ENCODE peak calls at places on chromosome 18, in seven cellular contexts. E is colonic mucosa; S is OCI-LY7; L is CD8-positive, alpha-beta memory T cell; H is neuronal stem cell; W is IMR-90; Q is heart right ventricle. V is an unnamed sample. For H3K9me3, the result is how much of the 10 kb centered on the place peaks cover.

GRCh38 chr18:36903215-36903928 is 74.4 kb downstream of the KIAA1328 start:
- DNase-seq in E (no peak), W (peak), Q (no peak), S (no peak), H (no peak), L (no peak), V (no peak)

GRCh38 chr18:72866901-72867701 is 686 bp downstream of the NETO1 start:
- DNase-seq in E (no peak), S (no peak), W (no peak), Q (no peak), H (peak), L (no peak), V (no peak)

GRCh38 chr18:26482567-26482966 is 65.8 kb downstream of the KCTD1 start:
- DNase-seq in L (no peak), H (no peak), W (no peak), S (no peak), Q (no peak), E (no peak), V (no peak)

GRCh38 chr18:68922392-68922791 is 124.5 kb downstream of the CCDC102B start:
- DNase-seq in S (no peak), H (no peak), W (no peak), E (no peak), Q (no peak), L (no peak), V (no peak)

GRCh38 chr18:58349650-58350049 is 279.2 kb downstream of the ALPK2 start:
- DNase-seq in Q (no peak), S (no peak), L (no peak), W (no peak), H (no peak), E (no peak), V (no peak)

GRCh38 chr18:59303006-59303405 is 15.4 kb downstream of the CPLX4 start:
- DNase-seq in W (no peak), H (no peak), E (no peak), S (no peak), L (no peak), Q (no peak), V (no peak)

GRCh38 chr18:54378057-54378456 is 20.4 kb downstream of the C18orf54 start:
- DNase-seq in W (no peak), S (no peak), L (no peak), Q (no peak), H (no peak), E (no peak), V (no peak)

GRCh38 chr18:37259711-37260110 is 305.9 kb downstream of the CELF4 start:
- DNase-seq in H (no peak), Q (no peak), S (no peak), L (no peak), E (no peak), W (no peak), V (no peak)

GRCh38 chr18:53946561-53946960 is 277.9 kb downstream of the MBD2 start:
- DNase-seq in Q (no peak), E (no peak), H (no peak), W (no peak), L (no peak), S (no peak), V (no peak)

GRCh38 chr18:63097198-63097597 is 222.4 kb downstream of the BCL2 start:
- DNase-seq in H (no peak), W (no peak), E (no peak), L (no peak), Q (no peak), S (no peak), V (no peak)

GRCh38 chr18:75915941-75916640 is 488.6 kb upstream of the SMIM21 start:
- DNase-seq in E (no peak), H (peak), S (no peak), L (no peak), W (no peak), Q (no peak), V (no peak)

GRCh38 chr18:56615738-56616520 is 22.5 kb downstream of the TXNL1 start:
- DNase-seq in W (no peak), L (no peak), S (no peak), H (no peak), Q (no peak), E (peak), V (no peak)

GRCh38 chr18:53478155-53478554 is 746.3 kb downstream of the MBD2 start:
- DNase-seq in H (no peak), L (no peak), S (no peak), Q (no peak), E (no peak), W (no peak), V (no peak)

GRCh38 chr18:27652480-27653121 is 467.5 kb upstream of the CHST9 start:
- DNase-seq in H (no peak), S (no peak), L (no peak), W (no peak), Q (peak), E (no peak), V (no peak)

GRCh38 chr18:3966246-3966984 is 488.7 kb downstream of the DLGAP1 start:
- DNase-seq in E (no peak), H (no peak), Q (no peak), W (peak), S (no peak), L (no peak), V (no peak)

GRCh38 chr18:11047817-11048216 is 101.6 kb downstream of the PIEZO2 start:
- DNase-seq in H (no peak), W (no peak), S (no peak), L (no peak), Q (no peak), E (no peak), V (no peak)

DNA sequence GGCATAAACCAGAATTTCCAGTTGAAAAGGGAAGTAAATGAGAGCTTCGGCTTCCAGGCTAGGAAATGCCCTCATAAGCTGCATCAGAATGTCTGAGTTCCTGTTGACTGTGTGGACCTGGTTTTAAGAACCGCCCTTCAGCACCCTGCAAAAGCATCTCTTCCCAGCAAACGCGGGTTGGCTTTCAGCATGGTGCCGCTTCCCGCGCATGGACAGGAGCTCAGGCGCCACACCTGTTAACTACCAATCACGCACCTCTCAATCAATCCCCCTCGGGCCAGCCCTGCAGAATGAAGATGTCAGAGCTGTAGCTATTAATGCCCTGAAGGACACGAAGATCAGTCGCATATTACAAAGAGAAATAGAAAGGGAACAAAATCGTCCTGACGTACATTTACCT is 850.5 kb downstream of the GALR1 start:
- DNase-seq in E (no peak), S (no peak), L (no peak), Q (no peak), W (no peak), H (no peak), V (no peak)
- H3K9me3 ChIP-seq in E (under half), S (under half), L (under half), Q (under half), W (under half), H (under half), V (under half)

GRCh38 chr18:50649821-50650220 is 89.9 kb downstream of the MAPK4 start:
- DNase-seq in E (no peak), L (no peak), S (no peak), Q (peak), H (no peak), W (peak), V (peak)
- H3K27ac ChIP-seq in E (no peak), L (no peak), S (no peak), Q (peak), H (no peak), W (no peak), V (peak)

GRCh38 chr18:31419457-31419932 is 28.0 kb upstream of the DSG3 start:
- DNase-seq in H (no peak), L (no peak), S (no peak), Q (no peak), W (no peak), E (no peak), V (no peak)

GRCh38 chr18:31424383-31424988 is 23.1 kb upstream of the DSG3 start:
- DNase-seq in W (peak), S (peak), E (peak), L (no peak), Q (no peak), H (peak), V (no peak)

GRCh38 chr18:31417850-31418249 is 29.7 kb upstream of the DSG3 start:
- DNase-seq in W (no peak), Q (no peak), L (no peak), E (no peak), H (no peak), S (no peak), V (no peak)

GRCh38 chr18:31420524-31420923 is 27.0 kb upstream of the DSG3 start:
- DNase-seq in W (no peak), H (no peak), S (no peak), L (no peak), Q (no peak), E (no peak), V (no peak)

DNA sequence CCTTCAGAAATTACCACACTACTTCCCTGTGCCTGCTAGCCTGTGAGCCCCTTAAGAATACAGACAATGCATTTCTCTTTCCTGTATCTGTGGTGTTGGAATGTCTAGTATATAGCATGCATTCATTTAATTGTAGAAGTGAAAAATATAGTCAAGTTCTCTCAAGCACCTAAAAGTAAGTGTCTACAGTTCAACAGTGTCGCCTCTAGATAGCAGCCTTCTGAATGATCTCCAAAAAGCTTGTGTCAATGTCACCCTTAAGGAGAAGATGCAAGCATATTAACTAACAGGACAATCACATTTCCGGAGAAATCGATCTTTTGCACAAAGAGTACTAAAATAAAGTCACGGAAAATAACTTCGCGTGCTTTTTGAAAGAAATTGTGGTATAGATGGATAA is 27.5 kb upstream of the DSG3 start:
- DNase-seq in H (no peak), Q (no peak), W (no peak), S (no peak), L (no peak), E (no peak), V (no peak)
- H3K9me3 ChIP-seq in H (under half), Q (under half), W (under half), S (under half), L (under half), E (under half), V (under half)

GRCh38 chr18:9877655-9878014 is 8.1 kb upstream of the TXNDC2 start:
- DNase-seq in E (no peak), W (no peak), H (no peak), S (no peak), L (no peak), Q (no peak), V (no peak)
- H3K27ac ChIP-seq in E (peak), W (peak), H (no peak), S (no peak), L (peak), Q (peak), V (peak)

DNA sequence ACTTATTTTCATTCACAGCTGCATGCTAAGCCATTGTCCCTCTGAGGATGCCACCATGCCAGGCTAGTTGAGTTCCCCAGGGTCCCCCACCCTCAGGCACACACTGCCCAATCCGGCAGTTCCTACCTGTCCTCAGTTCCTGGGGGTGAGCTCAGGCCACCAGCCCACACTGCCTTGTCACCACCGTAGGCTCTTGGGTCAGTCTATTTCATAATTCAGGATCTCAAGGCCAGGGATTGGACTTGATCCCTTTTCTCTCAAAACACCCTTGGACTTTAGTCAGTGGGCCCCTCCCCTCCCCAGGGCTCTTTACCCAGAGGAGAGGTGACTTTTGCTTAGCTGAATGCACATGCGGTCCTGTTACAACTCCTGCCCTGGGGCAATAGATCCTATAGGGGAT is 18.7 kb upstream of the MC2R start:
- DNase-seq in S (no peak), Q (no peak), H (no peak), W (no peak), E (no peak), L (no peak), V (no peak)
- H3K9me3 ChIP-seq in S (under half), Q (under half), H (under half), W (under half), E (under half), L (under half), V (under half)

DNA sequence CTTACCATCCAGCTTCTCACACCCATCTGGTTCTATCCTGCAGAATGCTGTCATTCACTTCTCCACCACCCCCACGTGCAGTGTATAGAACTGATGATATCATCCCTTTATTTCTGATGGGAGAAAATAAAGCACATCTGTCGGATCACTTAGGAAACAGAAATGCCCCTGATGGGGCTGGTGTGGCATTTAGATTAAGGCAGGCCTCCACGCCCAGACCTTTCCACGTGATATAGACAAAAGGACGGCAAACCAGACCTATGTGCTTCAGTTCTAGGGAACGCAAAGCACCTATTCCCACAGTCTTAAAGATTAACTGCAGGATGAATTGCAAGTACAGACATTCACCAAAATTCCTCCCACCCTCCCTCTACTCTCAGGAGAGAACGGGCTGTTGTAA is 27.6 kb upstream of the CABLES1 start:
- DNase-seq in H (no peak), W (peak), E (no peak), Q (no peak), L (no peak), S (no peak), V (no peak)
- H3K27ac ChIP-seq in H (no peak), W (peak), E (no peak), Q (no peak), L (no peak), S (no peak), V (no peak)

GRCh38 chr18:9153281-9153680 is 16.7 kb downstream of the ANKRD12 start:
- DNase-seq in L (no peak), Q (no peak), S (no peak), H (no peak), W (no peak), E (no peak), V (no peak)
- H3K9me3 ChIP-seq in L (under half), Q (under half), S (under half), H (under half), W (under half), E (under half), V (under half)

GRCh38 chr18:48675912-48676311 is 137.1 kb downstream of the CTIF start:
- DNase-seq in L (no peak), S (no peak), W (no peak), H (no peak), Q (no peak), E (no peak), V (no peak)

GRCh38 chr18:48673456-48674197 is 134.8 kb downstream of the CTIF start:
- DNase-seq in W (peak), S (peak), L (no peak), E (no peak), Q (no peak), H (no peak), V (no peak)

GRCh38 chr18:48675330-48675761 is 136.5 kb downstream of the CTIF start:
- DNase-seq in L (peak), S (peak), W (peak), Q (peak), E (peak), H (peak), V (peak)

GRCh38 chr18:48674198-48674721 is 135.4 kb downstream of the CTIF start:
- DNase-seq in E (peak), S (no peak), W (peak), L (no peak), Q (peak), H (no peak), V (peak)

DNA sequence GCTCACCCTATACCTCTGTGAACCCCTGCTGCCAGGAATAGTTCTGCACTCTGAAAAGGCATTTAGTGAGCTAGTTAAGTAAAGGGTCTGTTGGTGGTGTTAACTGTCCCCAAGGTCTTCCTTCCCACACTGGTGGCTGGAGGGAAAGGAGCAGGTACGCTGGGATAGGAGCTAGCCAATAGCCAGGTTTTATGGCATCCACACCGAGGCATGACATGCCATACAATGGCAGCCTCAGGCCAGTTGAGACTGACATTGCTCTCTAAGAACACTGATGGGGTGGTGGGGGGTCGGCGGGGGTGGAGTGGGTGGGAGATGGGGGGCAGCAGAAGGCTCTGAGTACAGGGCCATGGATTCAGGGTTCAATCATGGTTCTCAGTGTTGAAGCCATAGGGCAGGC is 135.9 kb downstream of the CTIF start:
- DNase-seq in E (no peak), W (no peak), H (no peak), L (no peak), Q (no peak), S (no peak), V (no peak)
- H3K27ac ChIP-seq in E (no peak), W (no peak), H (no peak), L (no peak), Q (peak), S (no peak), V (peak)

GRCh38 chr18:44321868-44322590 is 358.7 kb upstream of the SETBP1 start:
- DNase-seq in L (no peak), E (no peak), S (no peak), Q (no peak), H (no peak), W (no peak), V (no peak)
- H3K9me3 ChIP-seq in L (under half), E (under half), S (under half), Q (under half), H (under half), W (under half), V (under half)

DNA sequence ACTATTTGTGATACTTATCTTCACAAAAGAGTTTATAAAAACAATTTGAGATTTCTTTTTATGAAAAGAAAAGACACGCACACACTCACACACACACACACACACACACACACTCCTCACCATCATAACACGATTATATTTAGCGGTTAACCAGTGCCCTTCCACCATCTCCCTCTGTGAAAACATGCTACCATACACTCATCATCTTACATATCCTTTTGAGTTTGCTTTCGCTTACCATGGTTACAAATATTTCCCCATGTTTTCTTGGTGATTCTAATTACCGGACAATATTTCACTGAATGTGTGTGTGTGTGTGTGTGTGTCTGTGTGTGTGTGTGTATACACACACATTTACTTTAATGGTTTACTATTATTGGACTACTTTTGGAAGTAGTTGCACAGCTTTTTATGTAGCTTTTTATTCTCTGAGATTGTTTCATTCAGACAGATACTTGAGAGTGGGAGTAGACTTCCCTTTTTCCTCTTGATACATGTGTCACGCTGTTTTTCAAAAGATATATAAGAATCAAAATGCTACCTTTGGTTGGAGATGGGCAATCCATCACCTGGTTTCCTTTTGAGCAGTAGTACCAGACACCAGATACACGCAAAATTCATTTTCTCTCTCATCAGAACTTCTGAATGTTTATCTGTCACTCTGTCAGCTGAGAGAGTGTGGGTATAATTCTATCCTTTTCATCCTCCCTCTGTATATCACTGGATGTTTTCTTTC is 138.1 kb downstream of the SETBP1 start:
- DNase-seq in Q (no peak), L (no peak), H (no peak), S (no peak), E (no peak), W (no peak), V (no peak)
- H3K27ac ChIP-seq in Q (no peak), L (no peak), H (no peak), S (peak), E (no peak), W (no peak), V (no peak)

V was measured in left ventricle myocardium inferior.